ENCODE peak calls at places on chromosomes 3 and 15, in six cellular contexts. One of them, this sample, is unnamed.

GRCh38 chr3:107683447-107683846 is 160.7 kb downstream of the BBX start:
- DNase-seq in endothelial cell: no peak
- DNase-seq in GM12865: no peak
- DNase-seq in neural progenitor cell: no peak
- DNase-seq in upper lobe of right lung: no peak
- DNase-seq in AG09309: no peak
- DNase-seq in this sample: no peak

GRCh38 chr3:173826901-173827609 is 429.5 kb downstream of the NLGN1 start:
- DNase-seq in endothelial cell: no peak
- DNase-seq in GM12865: no peak
- DNase-seq in neural progenitor cell: no peak
- DNase-seq in upper lobe of right lung: no peak
- DNase-seq in AG09309: peak; percentile 10
- DNase-seq in this sample: no peak

GRCh38 chr3:157127831-157128767 is 31.8 kb downstream of the CCNL1 start:
- DNase-seq in endothelial cell: no peak
- DNase-seq in GM12865: peak; percentile 63
- DNase-seq in neural progenitor cell: no peak
- DNase-seq in upper lobe of right lung: peak; percentile 77
- DNase-seq in AG09309: peak; percentile 54
- DNase-seq in this sample: peak; percentile 54

GRCh38 chr3:18489939-18490338 is 64.8 kb upstream of the SATB1 start:
- DNase-seq in endothelial cell: no peak
- DNase-seq in GM12865: no peak
- DNase-seq in neural progenitor cell: no peak
- DNase-seq in upper lobe of right lung: no peak
- DNase-seq in AG09309: no peak
- DNase-seq in this sample: no peak

GRCh38 chr15:60444289-60444912 is 34.5 kb downstream of the ICE2 start:
- DNase-seq in endothelial cell: no peak
- DNase-seq in GM12865: no peak
- DNase-seq in neural progenitor cell: no peak
- DNase-seq in upper lobe of right lung: no peak
- DNase-seq in AG09309: peak; percentile 28
- DNase-seq in this sample: no peak

GRCh38 chr3:128473180-128473519 is 6.5 kb upstream of the DNAJB8 start:
- DNase-seq in endothelial cell: no peak
- DNase-seq in GM12865: no peak
- DNase-seq in neural progenitor cell: no peak
- DNase-seq in upper lobe of right lung: no peak
- DNase-seq in AG09309: no peak
- DNase-seq in this sample: no peak

GRCh38 chr3:195893121-195893449 is 15.3 kb downstream of the TNK2 start:
- DNase-seq in endothelial cell: no peak
- DNase-seq in GM12865: no peak
- DNase-seq in neural progenitor cell: no peak
- DNase-seq in upper lobe of right lung: no peak
- DNase-seq in AG09309: no peak
- DNase-seq in this sample: no peak

GRCh38 chr15:74725845-74726773 is 781 bp upstream of the CYP1A1 start:
- DNase-seq in endothelial cell: peak; percentile 57
- DNase-seq in GM12865: peak; percentile 53
- DNase-seq in neural progenitor cell: peak; percentile 79
- DNase-seq in upper lobe of right lung: peak; percentile 80
- DNase-seq in AG09309: no peak
- DNase-seq in this sample: peak; percentile 77

GRCh38 chr3:23389089-23389488 is 186.0 kb downstream of the UBE2E2 start:
- DNase-seq in endothelial cell: peak; percentile 12
- DNase-seq in GM12865: no peak
- DNase-seq in neural progenitor cell: no peak
- DNase-seq in upper lobe of right lung: no peak
- DNase-seq in AG09309: no peak
- DNase-seq in this sample: no peak

GRCh38 chr3:183490653-183491052 is 62.2 kb upstream of the MCF2L2 start:
- DNase-seq in endothelial cell: peak; percentile 53
- DNase-seq in GM12865: no peak
- DNase-seq in neural progenitor cell: no peak
- DNase-seq in upper lobe of right lung: no peak
- DNase-seq in AG09309: no peak
- DNase-seq in this sample: no peak

GRCh38 chr15:88586401-88587162 is 34.6 kb upstream of the AEN start:
- DNase-seq in endothelial cell: no peak
- DNase-seq in GM12865: no peak
- DNase-seq in neural progenitor cell: no peak
- DNase-seq in upper lobe of right lung: no peak
- DNase-seq in AG09309: no peak
- DNase-seq in this sample: no peak

GRCh38 chr15:55700876-55701275 is 42.1 kb downstream of the PRTG start:
- DNase-seq in endothelial cell: no peak
- DNase-seq in GM12865: peak; percentile 26
- DNase-seq in neural progenitor cell: no peak
- DNase-seq in upper lobe of right lung: no peak
- DNase-seq in AG09309: no peak
- DNase-seq in this sample: no peak

GRCh38 chr3:175893566-175893965 is 1034.4 kb downstream of the NAALADL2 start:
- DNase-seq in endothelial cell: no peak
- DNase-seq in GM12865: no peak
- DNase-seq in neural progenitor cell: no peak
- DNase-seq in upper lobe of right lung: no peak
- DNase-seq in AG09309: no peak
- DNase-seq in this sample: no peak

GRCh38 chr3:131917006-131917405 is 117.8 kb downstream of the CPNE4 start:
- DNase-seq in endothelial cell: no peak
- DNase-seq in GM12865: no peak
- DNase-seq in neural progenitor cell: no peak
- DNase-seq in upper lobe of right lung: no peak
- DNase-seq in AG09309: no peak
- DNase-seq in this sample: no peak

GRCh38 chr15:55394694-55395093 is 13.5 kb downstream of the CCPG1 start:
- DNase-seq in endothelial cell: no peak
- DNase-seq in GM12865: no peak
- DNase-seq in neural progenitor cell: peak; percentile 54
- DNase-seq in upper lobe of right lung: no peak
- DNase-seq in AG09309: no peak
- DNase-seq in this sample: no peak

GRCh38 chr3:168044049-168044448 is 51.7 kb downstream of the GOLIM4 start:
- DNase-seq in endothelial cell: peak; percentile 15
- DNase-seq in GM12865: no peak
- DNase-seq in neural progenitor cell: no peak
- DNase-seq in upper lobe of right lung: no peak
- DNase-seq in AG09309: no peak
- DNase-seq in this sample: no peak

GRCh38 chr15:47616876-47617275 is 100.4 kb upstream of the SEMA6D start:
- DNase-seq in endothelial cell: no peak
- DNase-seq in GM12865: no peak
- DNase-seq in neural progenitor cell: no peak
- DNase-seq in upper lobe of right lung: no peak
- DNase-seq in AG09309: no peak
- DNase-seq in this sample: no peak

GRCh38 chr3:102258666-102259227 is 176.1 kb upstream of the ZPLD1 start:
- DNase-seq in endothelial cell: no peak
- DNase-seq in GM12865: peak; percentile 29
- DNase-seq in neural progenitor cell: no peak
- DNase-seq in upper lobe of right lung: no peak
- DNase-seq in AG09309: no peak
- DNase-seq in this sample: peak; percentile 32

GRCh38 chr3:184658223-184658860 is 53.5 kb downstream of the MAGEF1 start:
- DNase-seq in endothelial cell: no peak
- DNase-seq in GM12865: no peak
- DNase-seq in neural progenitor cell: no peak
- DNase-seq in upper lobe of right lung: no peak
- DNase-seq in AG09309: no peak
- DNase-seq in this sample: no peak

GRCh38 chr3:43071313-43071893 is 34.5 kb downstream of the POMGNT2 start:
- DNase-seq in endothelial cell: no peak
- DNase-seq in GM12865: no peak
- DNase-seq in neural progenitor cell: peak; percentile 19
- DNase-seq in upper lobe of right lung: no peak
- DNase-seq in AG09309: no peak
- DNase-seq in this sample: no peak
- TF ChIP-seq CTCF in endothelial cell: peak; percentile 79
- TF ChIP-seq CTCF in GM12865: peak; percentile 41
- TF ChIP-seq CTCF in neural progenitor cell: peak; percentile 62
- TF ChIP-seq CTCF in upper lobe of right lung: peak; percentile 45
- TF ChIP-seq CTCF in AG09309: peak; percentile 49
- TF ChIP-seq CTCF in this sample: no peak

GRCh38 chr15:69413822-69414701 is at the start of gene KIF23:
- DNase-seq in endothelial cell: peak; percentile 80
- DNase-seq in GM12865: peak; percentile 97
- DNase-seq in neural progenitor cell: peak; percentile 96
- DNase-seq in upper lobe of right lung: peak; percentile 95
- DNase-seq in AG09309: peak; percentile 72
- DNase-seq in this sample: peak; percentile 98
- TF ChIP-seq CTCF in endothelial cell: no peak
- TF ChIP-seq CTCF in GM12865: no peak
- TF ChIP-seq CTCF in neural progenitor cell: no peak
- TF ChIP-seq CTCF in upper lobe of right lung: no peak
- TF ChIP-seq CTCF in AG09309: no peak
- TF ChIP-seq CTCF in this sample: no peak

GRCh38 chr15:67185621-67186225 is 68.7 kb downstream of the AAGAB start:
- DNase-seq in endothelial cell: no peak
- DNase-seq in GM12865: peak; percentile 24
- DNase-seq in neural progenitor cell: no peak
- DNase-seq in upper lobe of right lung: no peak
- DNase-seq in AG09309: no peak
- DNase-seq in this sample: no peak
- TF ChIP-seq CTCF in endothelial cell: no peak
- TF ChIP-seq CTCF in GM12865: no peak
- TF ChIP-seq CTCF in neural progenitor cell: no peak
- TF ChIP-seq CTCF in upper lobe of right lung: no peak
- TF ChIP-seq CTCF in AG09309: no peak
- TF ChIP-seq CTCF in this sample: no peak

DNA sequence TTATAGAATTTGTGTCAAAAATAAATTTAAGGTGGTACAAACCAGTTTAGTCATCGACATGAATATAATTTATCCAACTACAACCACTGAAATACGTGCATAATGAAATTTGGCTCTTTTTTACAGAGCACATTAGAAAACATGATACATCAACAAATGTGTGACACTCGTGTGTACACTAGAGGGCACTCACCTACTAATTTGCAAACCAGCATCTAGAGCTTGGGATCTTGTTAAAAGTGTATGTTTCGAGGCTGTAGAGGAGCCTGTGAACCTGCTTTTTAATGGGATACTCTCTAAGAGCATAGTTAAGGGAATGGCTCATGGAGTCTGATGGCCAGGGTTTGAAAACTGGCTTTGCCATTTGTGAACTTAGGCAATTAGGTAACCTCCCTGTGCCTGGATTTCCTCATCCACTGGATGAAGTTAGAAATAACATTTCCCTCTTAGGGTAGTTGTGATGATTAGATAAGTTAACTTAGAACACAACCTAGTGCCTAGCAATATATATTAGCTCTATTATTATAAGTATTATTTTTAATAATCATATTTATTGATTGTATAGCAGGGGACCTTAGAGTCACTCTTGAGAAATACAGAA is 8.8 kb upstream of the CPOX start:
- DNase-seq in endothelial cell: peak; percentile 19
- DNase-seq in GM12865: peak; percentile 81
- DNase-seq in neural progenitor cell: peak; percentile 67
- DNase-seq in upper lobe of right lung: no peak
- DNase-seq in AG09309: peak; percentile 49
- DNase-seq in this sample: peak; percentile 52
- TF ChIP-seq CTCF in endothelial cell: peak; percentile 72
- TF ChIP-seq CTCF in GM12865: peak; percentile 71
- TF ChIP-seq CTCF in neural progenitor cell: peak; percentile 84
- TF ChIP-seq CTCF in upper lobe of right lung: peak; percentile 78
- TF ChIP-seq CTCF in AG09309: peak; percentile 72
- TF ChIP-seq CTCF in this sample: peak; percentile 66

GRCh38 chr3:178277605-178278004 is 258.6 kb upstream of the KCNMB2 start:
- DNase-seq in endothelial cell: no peak
- DNase-seq in GM12865: no peak
- DNase-seq in neural progenitor cell: no peak
- DNase-seq in upper lobe of right lung: no peak
- DNase-seq in AG09309: no peak
- DNase-seq in this sample: no peak

GRCh38 chr3:178271740-178272387 is 264.4 kb upstream of the KCNMB2 start:
- DNase-seq in endothelial cell: no peak
- DNase-seq in GM12865: no peak
- DNase-seq in neural progenitor cell: no peak
- DNase-seq in upper lobe of right lung: no peak
- DNase-seq in AG09309: no peak
- DNase-seq in this sample: no peak

GRCh38 chr3:178274711-178275110 is 261.5 kb upstream of the KCNMB2 start:
- DNase-seq in endothelial cell: no peak
- DNase-seq in GM12865: no peak
- DNase-seq in neural progenitor cell: no peak
- DNase-seq in upper lobe of right lung: no peak
- DNase-seq in AG09309: no peak
- DNase-seq in this sample: no peak

GRCh38 chr3:178275311-178275710 is 260.9 kb upstream of the KCNMB2 start:
- DNase-seq in endothelial cell: no peak
- DNase-seq in GM12865: no peak
- DNase-seq in neural progenitor cell: no peak
- DNase-seq in upper lobe of right lung: no peak
- DNase-seq in AG09309: no peak
- DNase-seq in this sample: no peak

GRCh38 chr3:178275793-178276192 is 260.4 kb upstream of the KCNMB2 start:
- DNase-seq in endothelial cell: no peak
- DNase-seq in GM12865: no peak
- DNase-seq in neural progenitor cell: no peak
- DNase-seq in upper lobe of right lung: no peak
- DNase-seq in AG09309: peak; percentile 77
- DNase-seq in this sample: no peak
- TF ChIP-seq CTCF in endothelial cell: no peak
- TF ChIP-seq CTCF in GM12865: no peak
- TF ChIP-seq CTCF in neural progenitor cell: no peak
- TF ChIP-seq CTCF in upper lobe of right lung: no peak
- TF ChIP-seq CTCF in AG09309: peak; percentile 3
- TF ChIP-seq CTCF in this sample: no peak

GRCh38 chr15:83462953-83463433 is 15.9 kb downstream of the SH3GL3 start:
- DNase-seq in endothelial cell: no peak
- DNase-seq in GM12865: no peak
- DNase-seq in neural progenitor cell: no peak
- DNase-seq in upper lobe of right lung: no peak
- DNase-seq in AG09309: no peak
- DNase-seq in this sample: no peak

GRCh38 chr15:83458396-83458795 is 11.3 kb downstream of the SH3GL3 start:
- DNase-seq in endothelial cell: no peak
- DNase-seq in GM12865: no peak
- DNase-seq in neural progenitor cell: no peak
- DNase-seq in upper lobe of right lung: no peak
- DNase-seq in AG09309: no peak
- DNase-seq in this sample: no peak

GRCh38 chr15:83462026-83462425 is 14.9 kb downstream of the SH3GL3 start:
- DNase-seq in endothelial cell: no peak
- DNase-seq in GM12865: no peak
- DNase-seq in neural progenitor cell: no peak
- DNase-seq in upper lobe of right lung: no peak
- DNase-seq in AG09309: no peak
- DNase-seq in this sample: no peak

GRCh38 chr15:83457149-83457548 is 10.0 kb downstream of the SH3GL3 start:
- DNase-seq in endothelial cell: no peak
- DNase-seq in GM12865: no peak
- DNase-seq in neural progenitor cell: no peak
- DNase-seq in upper lobe of right lung: no peak
- DNase-seq in AG09309: no peak
- DNase-seq in this sample: no peak
- TF ChIP-seq CTCF in endothelial cell: no peak
- TF ChIP-seq CTCF in GM12865: no peak
- TF ChIP-seq CTCF in neural progenitor cell: no peak
- TF ChIP-seq CTCF in upper lobe of right lung: no peak
- TF ChIP-seq CTCF in AG09309: no peak
- TF ChIP-seq CTCF in this sample: no peak

GRCh38 chr3:139353920-139354556 is 10.2 kb downstream of the MRPS22 start:
- DNase-seq in endothelial cell: peak; percentile 53
- DNase-seq in GM12865: peak; percentile 23
- DNase-seq in neural progenitor cell: peak; percentile 64
- DNase-seq in upper lobe of right lung: no peak
- DNase-seq in AG09309: no peak
- DNase-seq in this sample: no peak
- TF ChIP-seq CTCF in endothelial cell: peak; percentile 19
- TF ChIP-seq CTCF in GM12865: peak; percentile 22
- TF ChIP-seq CTCF in neural progenitor cell: peak; percentile 72
- TF ChIP-seq CTCF in upper lobe of right lung: peak; percentile 41
- TF ChIP-seq CTCF in AG09309: peak; percentile 82
- TF ChIP-seq CTCF in this sample: peak; percentile 45

This sample was measured in GM13976.